ENCODE peak calls at places on chromosomes 5 and 9, in four cellular contexts. X is H1, H is GM12878, G is HepG2. N is an unnamed sample.
A peak's percentile ranks its signal among the peaks of the same experiment; 100 is the strongest.

GRCh38 chr9:77810637-77811119 is 162.6 kb upstream of the GNA14 start:
- DNase-seq in X (no peak), H (no peak), G (no peak), N (no peak)

GRCh38 chr9:18473551-18474279 is at the start of gene ADAMTSL1:
- DNase-seq in X (peak; percentile 69), H (no peak), G (no peak), N (no peak)

GRCh38 chr5:135227064-135228022 is 171.7 kb downstream of the MACROH2A1 start:
- DNase-seq in X (no peak), H (no peak), G (peak; percentile 25), N (no peak)

GRCh38 chr5:104053057-104053666 is 490.6 kb upstream of the NUDT12 start:
- DNase-seq in X (no peak), H (no peak), G (no peak), N (no peak)

GRCh38 chr5:2750026-2750757 is 1.3 kb downstream of the IRX2 start:
- DNase-seq in X (peak; percentile 77), H (no peak), G (no peak), N (no peak)

GRCh38 chr5:66989286-66989685 is 207.3 kb downstream of the CD180 start:
- DNase-seq in X (no peak), H (no peak), G (peak; percentile 45), N (no peak)

GRCh38 chr9:93295456-93296076 is 111.6 kb downstream of the WNK2 start:
- DNase-seq in X (no peak), H (no peak), G (no peak), N (no peak)

GRCh38 chr5:140189977-140190867 is 15.2 kb downstream of the CYSTM1 start:
- DNase-seq in X (no peak), H (no peak), G (no peak), N (peak; percentile 33)

GRCh38 chr9:16704096-16704488 is 166.4 kb downstream of the BNC2 start:
- DNase-seq in X (no peak), H (no peak), G (no peak), N (no peak)

DNA sequence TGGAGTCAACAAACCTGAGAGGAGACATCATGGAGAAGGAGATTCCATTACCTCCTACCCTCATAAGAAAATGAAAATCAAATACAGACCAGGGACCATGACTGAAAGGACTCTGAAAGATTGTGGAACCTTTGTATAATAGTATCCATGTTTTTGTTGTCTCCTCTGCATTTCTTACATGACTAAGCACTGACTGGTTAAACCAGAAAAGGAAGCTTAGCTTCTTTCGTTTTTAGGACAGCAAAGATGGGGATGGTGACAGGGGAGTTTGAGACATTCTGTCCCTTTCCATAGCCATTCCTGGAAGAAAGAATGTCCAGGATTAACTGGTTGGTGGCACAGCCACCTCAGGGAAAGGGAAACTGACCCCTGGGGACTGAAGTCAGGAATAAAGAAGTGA is 22.2 kb downstream of the ITGA1 start:
- DNase-seq in X (no peak), H (no peak), G (no peak), N (no peak)
- TF ChIP-seq BRCA1 in X (no peak), H (no peak), G (no peak), N (no peak)

GRCh38 chr9:69107801-69108200 is 66.3 kb upstream of the TJP2 start:
- DNase-seq in X (no peak), H (no peak), G (no peak), N (no peak)

GRCh38 chr9:69104830-69105527 is 69.1 kb upstream of the TJP2 start:
- DNase-seq in X (peak; percentile 62), H (no peak), G (peak; percentile 86), N (no peak)

GRCh38 chr9:69109152-69109551 is 64.9 kb upstream of the TJP2 start:
- DNase-seq in X (no peak), H (no peak), G (no peak), N (no peak)
- H3K27ac ChIP-seq in X (no peak overlapping the region), H (no peak overlapping the region), G (no peak overlapping the region), N (no peak overlapping the region)

DNA sequence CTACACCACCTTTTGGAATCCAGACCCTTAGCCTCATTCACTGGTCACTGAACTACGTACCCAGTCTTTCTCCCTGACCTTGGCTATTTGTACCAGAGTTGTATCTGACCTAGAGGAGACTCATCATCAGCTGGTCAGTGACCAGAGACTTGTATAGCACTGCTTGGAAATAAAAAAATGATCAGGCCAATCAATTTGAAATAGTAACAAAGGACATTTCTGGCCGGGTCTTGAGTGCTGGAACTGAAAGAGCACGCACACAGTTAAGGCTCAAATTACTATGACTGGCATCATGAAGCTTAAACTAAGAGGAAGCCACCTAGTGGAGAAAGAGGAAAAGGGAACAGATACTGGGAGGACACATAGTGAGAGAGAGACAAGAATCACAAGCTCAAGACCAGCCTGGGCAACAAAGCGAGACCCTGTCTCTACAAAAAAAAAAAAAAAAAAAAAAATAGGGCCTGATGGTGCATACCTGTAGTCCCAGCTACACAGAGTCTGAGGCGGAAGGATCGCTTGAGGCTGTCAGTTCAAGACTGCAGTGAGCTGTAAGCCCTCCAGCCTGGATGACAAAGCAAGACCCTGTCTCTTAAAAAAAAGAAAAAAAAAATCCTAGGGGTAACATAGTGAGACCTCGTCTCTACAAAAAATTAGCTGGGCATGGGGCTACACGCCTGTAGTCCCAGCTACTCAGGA is 12.8 kb upstream of the SRP19 start:
- DNase-seq in X (no peak), H (peak; percentile 51), G (peak; percentile 76), N (peak; percentile 49)
- TF ChIP-seq BRCA1 in X (no peak), H (no peak), G (no peak), N (no peak)

GRCh38 chr5:90934738-90935137 is 376.1 kb downstream of the ADGRV1 start:
- DNase-seq in X (no peak), H (no peak), G (no peak), N (no peak)

GRCh38 chr5:90941002-90941720 is 382.6 kb downstream of the ADGRV1 start:
- DNase-seq in X (no peak), H (no peak), G (no peak), N (no peak)

GRCh38 chr5:90944116-90944515 is 385.5 kb downstream of the ADGRV1 start:
- DNase-seq in X (no peak), H (no peak), G (no peak), N (no peak)

GRCh38 chr5:90939208-90939607 is 380.6 kb downstream of the ADGRV1 start:
- DNase-seq in X (no peak), H (no peak), G (no peak), N (no peak)

DNA sequence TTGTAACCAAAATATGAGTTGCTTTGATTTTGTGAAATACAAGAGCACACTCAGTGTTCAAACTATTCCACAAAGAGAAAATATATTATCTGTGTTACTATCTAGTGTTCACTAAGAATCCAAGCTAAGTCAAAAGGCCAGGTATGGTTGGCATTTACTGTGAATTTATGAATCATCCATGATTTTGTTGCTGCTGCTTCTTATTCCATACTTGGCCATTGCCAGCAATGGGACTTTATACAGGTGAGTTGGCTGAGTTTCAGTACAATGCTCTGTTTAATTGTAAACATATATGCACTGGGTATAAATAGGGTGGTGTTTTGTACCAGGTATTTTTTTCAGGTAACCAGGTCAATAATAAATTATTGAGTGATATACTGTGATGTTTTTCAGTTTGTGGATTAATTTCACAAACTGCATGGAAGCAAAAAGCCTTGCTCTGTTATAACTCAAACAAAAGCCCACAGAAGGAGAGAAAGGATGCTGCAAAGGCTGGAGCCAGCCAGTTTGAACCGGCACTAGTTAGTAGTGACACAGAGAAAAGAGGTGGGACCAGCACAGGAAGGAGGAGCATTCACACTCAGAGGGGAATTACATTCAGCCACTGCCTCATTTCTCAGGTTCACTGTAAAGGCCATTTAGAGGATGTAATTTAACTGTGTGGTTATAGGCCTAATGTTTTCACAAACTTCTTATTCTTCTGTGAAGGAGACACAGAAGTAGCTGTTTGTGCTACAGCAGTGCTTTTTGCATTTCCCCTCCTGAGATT is 381.8 kb downstream of the ADGRV1 start:
- DNase-seq in X (peak; percentile 53), H (peak; percentile 73), G (no peak), N (no peak)
- H3K27ac ChIP-seq in X (peak overlapping the region; percentile 68), H (no peak overlapping the region), G (no peak overlapping the region), N (no peak overlapping the region)

GRCh38 chr9:116365056-116365471 is 211.5 kb downstream of the PAPPA start:
- DNase-seq in X (no peak), H (no peak), G (no peak), N (no peak)
- TF ChIP-seq BRCA1 in X (no peak), H (no peak), G (no peak), N (no peak)

N was measured in K562.